ENCODE peak calls at places on chromosomes 3 and 15, in eight cellular contexts. K, B, Q, P, X, D, E and F are unnamed samples.

GRCh38 chr15:80217327-80217900 is 34.6 kb downstream of the CTXND1 start:
- DNase-seq in K (no peak), B (no peak), Q (no peak), P (no peak), X (no peak), D (no peak), E (no peak), F (no peak)

GRCh38 chr3:72769758-72770540 is 78.3 kb downstream of the SHQ1 start:
- DNase-seq in K (no peak), B (no peak), Q (no peak), P (no peak), X (no peak), D (no peak), E (no peak), F (no peak)

GRCh38 chr3:101732240-101732641 is 7.8 kb downstream of the CEP97 start:
- DNase-seq in K (no peak), B (no peak), Q (no peak), P (no peak), X (no peak), D (no peak), E (no peak), F (no peak)

GRCh38 chr15:42691770-42692169 is 45.2 kb downstream of the CDAN1 start:
- DNase-seq in K (no peak), B (no peak), Q (no peak), P (no peak), X (no peak), D (no peak), E (no peak), F (no peak)

GRCh38 chr15:80265021-80265420 is 13.0 kb upstream of the CTXND1 start:
- DNase-seq in K (no peak), B (no peak), Q (no peak), P (no peak), X (no peak), D (no peak), E (no peak), F (no peak)

GRCh38 chr3:58047806-58048205 is 39.6 kb downstream of the FLNB start:
- DNase-seq in K (peak; percentile 87), B (no peak), Q (no peak), P (no peak), X (no peak), D (no peak), E (peak; percentile 67), F (no peak)

GRCh38 chr3:100992086-100993033 is 861 bp downstream of the ABI3BP start:
- DNase-seq in K (no peak), B (peak; percentile 13), Q (no peak), P (no peak), X (no peak), D (no peak), E (peak; percentile 69), F (no peak)

GRCh38 chr15:32029409-32029861 is 880 bp upstream of the CHRNA7 start:
- DNase-seq in K (no peak), B (peak; percentile 22), Q (no peak), P (peak; percentile 20), X (no peak), D (peak; percentile 25), E (no peak), F (no peak)

DNA sequence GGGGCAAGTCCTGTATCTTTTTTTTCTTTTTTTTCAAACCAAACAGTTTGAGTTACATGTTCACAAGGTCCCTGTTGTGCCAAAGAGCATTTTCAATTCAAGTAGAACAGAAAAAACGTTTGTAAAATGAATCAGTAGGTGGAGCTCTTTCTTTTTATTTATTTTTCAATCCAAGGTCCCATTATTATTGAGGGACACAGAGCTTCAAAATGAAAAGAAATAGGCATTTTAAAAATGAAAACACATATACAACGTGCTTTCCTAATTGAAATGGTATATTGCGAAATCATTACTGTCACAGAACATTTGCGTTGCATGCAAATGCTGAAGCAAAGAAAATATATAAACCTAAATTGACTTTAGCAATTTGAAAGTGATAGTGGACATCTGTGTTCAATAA is 711.0 kb downstream of the MECOM start:
- DNase-seq in K (peak; percentile 9), B (no peak), Q (no peak), P (no peak), X (no peak), D (peak; percentile 4), E (peak; percentile 76), F (no peak)
- TF ChIP-seq CTCF in K (peak; percentile 28), B (no peak), Q (peak; percentile 35), P (no peak), X (no peak), D (no peak), E (peak; percentile 11), F (no peak)

GRCh38 chr3:71606582-71606981 is 23.1 kb upstream of the FOXP1 start:
- DNase-seq in K (no peak), B (no peak), Q (no peak), P (no peak), X (no peak), D (no peak), E (no peak), F (no peak)

GRCh38 chr3:71600646-71601288 is 17.2 kb upstream of the FOXP1 start:
- DNase-seq in K (no peak), B (no peak), Q (no peak), P (no peak), X (no peak), D (no peak), E (no peak), F (no peak)

GRCh38 chr3:71599416-71599815 is 15.9 kb upstream of the FOXP1 start:
- DNase-seq in K (no peak), B (no peak), Q (no peak), P (no peak), X (no peak), D (no peak), E (peak; percentile 43), F (no peak)

GRCh38 chr3:71601811-71602210 is 18.3 kb upstream of the FOXP1 start:
- DNase-seq in K (peak; percentile 32), B (no peak), Q (no peak), P (no peak), X (no peak), D (no peak), E (peak; percentile 35), F (no peak)

DNA sequence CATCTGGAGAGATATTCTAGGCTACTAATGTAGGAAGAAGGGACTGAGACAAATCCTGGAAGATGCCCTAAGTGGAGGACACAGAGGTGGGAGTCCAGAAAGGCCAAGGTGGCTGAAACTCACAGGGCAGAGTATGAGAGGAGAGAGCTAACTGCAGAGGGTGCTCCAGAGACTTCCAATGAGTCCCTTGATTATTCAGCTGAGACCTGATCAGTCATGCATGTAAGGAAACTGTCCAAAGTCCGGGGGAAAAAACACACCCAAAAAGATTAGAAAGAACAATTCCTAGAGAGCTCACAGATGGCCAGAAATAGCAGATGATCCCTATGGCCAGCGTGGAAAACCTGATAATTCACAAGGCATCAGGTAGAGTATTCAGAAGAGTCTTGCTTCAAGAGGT is 18.7 kb upstream of the FOXP1 start:
- DNase-seq in K (no peak), B (no peak), Q (no peak), P (no peak), X (no peak), D (no peak), E (no peak), F (no peak)
- TF ChIP-seq CTCF in K (no peak), B (no peak), Q (no peak), P (no peak), X (no peak), D (no peak), E (no peak), F (no peak)

GRCh38 chr3:106452096-106452495 is 583.3 kb upstream of the CBLB start:
- DNase-seq in K (no peak), B (no peak), Q (no peak), P (no peak), X (no peak), D (no peak), E (peak; percentile 5), F (no peak)
- TF ChIP-seq CTCF in K (no peak), B (no peak), Q (no peak), P (no peak), X (no peak), D (no peak), E (no peak), F (no peak)

DNA sequence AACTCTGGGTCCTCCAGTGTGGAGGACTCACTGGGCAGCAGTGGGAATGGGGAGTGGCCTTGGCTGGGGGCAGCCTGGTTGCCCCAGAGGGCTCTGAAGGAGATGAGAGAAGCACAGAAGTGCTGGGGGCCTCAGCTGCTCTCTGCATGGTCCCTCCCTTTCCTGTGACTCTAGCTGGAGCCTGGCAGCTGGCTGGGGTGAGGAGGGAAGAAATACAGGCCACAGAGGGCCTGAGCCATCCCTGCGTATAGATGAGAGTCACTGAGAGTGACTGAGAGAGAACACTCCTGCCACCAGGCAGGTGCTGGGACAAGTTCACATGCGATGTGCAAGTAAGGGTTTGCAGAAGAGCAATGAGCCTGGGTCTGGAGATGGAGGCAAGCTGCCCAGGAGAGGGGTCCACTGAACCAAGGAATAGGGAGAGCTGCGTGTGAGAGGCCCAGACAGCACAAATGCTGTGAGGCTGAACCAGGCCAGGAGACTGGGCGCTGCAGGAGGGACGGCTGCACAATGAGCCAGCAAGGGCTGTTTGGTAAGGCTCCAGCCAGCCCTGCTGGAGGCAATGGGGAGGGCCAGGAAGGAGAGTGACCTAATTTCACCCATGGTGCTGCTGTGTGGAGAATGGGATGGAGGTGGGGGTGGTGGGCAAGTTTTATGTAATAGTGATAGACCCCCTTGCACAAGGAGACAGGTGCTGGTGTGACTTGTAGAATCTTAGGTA is 87.2 kb downstream of the CLSTN2 start:
- DNase-seq in K (no peak), B (no peak), Q (no peak), P (no peak), X (no peak), D (no peak), E (no peak), F (no peak)
- TF ChIP-seq CTCF in K (no peak), B (no peak), Q (no peak), P (no peak), X (no peak), D (no peak), E (no peak), F (no peak)

GRCh38 chr3:161559177-161559998 is 62.8 kb downstream of the OTOL1 start:
- DNase-seq in K (no peak), B (no peak), Q (no peak), P (no peak), X (no peak), D (peak; percentile 53), E (peak; percentile 55), F (no peak)
- TF ChIP-seq CTCF in K (peak; percentile 80), B (peak; percentile 42), Q (peak; percentile 72), P (peak; percentile 48), X (peak; percentile 78), D (peak; percentile 80), E (peak; percentile 85), F (no peak)

GRCh38 chr3:193452338-193452737 is 73.8 kb upstream of the ATP13A5 start:
- DNase-seq in K (no peak), B (no peak), Q (no peak), P (no peak), X (no peak), D (no peak), E (no peak), F (no peak)
- TF ChIP-seq CTCF in K (peak; percentile 4), B (no peak), Q (peak; percentile 19), P (no peak), X (no peak), D (no peak), E (peak; percentile 6), F (no peak)